ENCODE peak calls at places on chromosomes 2 and 18, in seven cellular contexts. I is fibroblast of lung; U is EL; T is CD8-positive, alpha-beta memory T cell; L is activated effector memory CD4-positive, alpha-beta T cell treated with anti-CD3 and anti-CD28 coated beads, Interleukin-2, amount 50 U/mL, for 16 hours; Q is Calu3; G is sigmoid colon. D is an unnamed sample.
A peak's percentile ranks its signal among the peaks of the same experiment; 100 is the strongest.

GRCh38 chr2:127429844-127430425 is 11.7 kb downstream of the PROC start:
- DNase-seq in I (no peak), U (no peak), T (no peak), L (no peak), Q (no peak), G (no peak), D (no peak)

GRCh38 chr2:225865468-225865867 is 466.0 kb downstream of the NYAP2 start:
- DNase-seq in I (peak; percentile 31), U (no peak), T (no peak), L (no peak), Q (no peak), G (no peak), D (no peak)

GRCh38 chr2:179669196-179669595 is 192.2 kb downstream of the ZNF385B start:
- DNase-seq in I (no peak), U (no peak), T (no peak), L (no peak), Q (no peak), G (no peak), D (no peak)

GRCh38 chr2:232890536-232890895 is 20.5 kb downstream of the SNORC start:
- DNase-seq in I (no peak), U (no peak), T (no peak), L (no peak), Q (no peak), G (no peak), D (peak; percentile 54)

GRCh38 chr2:237671466-237672173 is 44.2 kb downstream of the LRRFIP1 start:
- DNase-seq in I (no peak), U (no peak), T (no peak), L (no peak), Q (no peak), G (peak; percentile 58), D (no peak)

GRCh38 chr18:8705941-8706544 is 687 bp downstream of the MTCL1 start:
- DNase-seq in I (no peak), U (peak; percentile 32), T (no peak), L (peak; percentile 67), Q (peak; percentile 28), G (peak; percentile 66), D (no peak)

GRCh38 chr2:86157009-86157556 is 38.2 kb downstream of the IMMT start:
- DNase-seq in I (no peak), U (no peak), T (no peak), L (no peak), Q (no peak), G (no peak), D (no peak)

GRCh38 chr2:146240376-146240775 is 1604.5 kb upstream of the ACVR2A start:
- DNase-seq in I (no peak), U (no peak), T (no peak), L (no peak), Q (peak; percentile 12), G (no peak), D (no peak)

GRCh38 chr2:176637497-176638166 is 368.4 kb downstream of the MTX2 start:
- DNase-seq in I (peak; percentile 18), U (peak; percentile 70), T (no peak), L (no peak), Q (peak; percentile 63), G (peak; percentile 81), D (peak; percentile 91)

GRCh38 chr2:232504438-232504837 is 15.8 kb upstream of the PRSS56 start:
- DNase-seq in I (no peak), U (no peak), T (no peak), L (no peak), Q (no peak), G (no peak), D (no peak)

GRCh38 chr18:3440340-3440739 is 9.6 kb upstream of the TGIF1 start:
- DNase-seq in I (no peak), U (no peak), T (no peak), L (no peak), Q (no peak), G (no peak), D (no peak)

GRCh38 chr18:55821219-55821618 is 233.2 kb upstream of the TCF4 start:
- DNase-seq in I (peak; percentile 31), U (peak; percentile 57), T (no peak), L (no peak), Q (no peak), G (no peak), D (no peak)

GRCh38 chr2:53859354-53860159 is at the start of gene GPR75:
- DNase-seq in I (peak; percentile 21), U (peak; percentile 14), T (no peak), L (no peak), Q (no peak), G (no peak), D (no peak)

GRCh38 chr18:6731197-6731596 is 1.7 kb downstream of the ARHGAP28 start:
- DNase-seq in I (peak; percentile 99), U (peak; percentile 66), T (no peak), L (no peak), Q (no peak), G (no peak), D (no peak)

GRCh38 chr2:179551545-179552045 is 287.0 kb upstream of the SESTD1 start:
- DNase-seq in I (no peak), U (no peak), T (no peak), L (no peak), Q (no peak), G (no peak), D (no peak)

D was measured in posterior vena cava.